ENCODE peak calls at places on chromosomes 1 and 21, in five cellular contexts. V, A, X, G and O are unnamed samples.

GRCh38 chr1:54400321-54400720 is 5.9 kb downstream of the SSBP3 start:
- DNase-seq in V (no peak), A (no peak), X (no peak), G (no peak), O (no peak)

GRCh38 chr1:16720403-16721223 is 19.7 kb upstream of the RNU1-4 start:
- DNase-seq in V (peak; percentile 6), A (no peak), X (peak; percentile 19), G (peak; percentile 47), O (no peak)

GRCh38 chr1:200041337-200042118 is 14.0 kb downstream of the NR5A2 start:
- DNase-seq in V (no peak), A (no peak), X (peak; percentile 48), G (no peak), O (no peak)

GRCh38 chr1:218642033-218642954 is 297.2 kb downstream of the TGFB2 start:
- DNase-seq in V (no peak), A (peak; percentile 61), X (no peak), G (no peak), O (no peak)

GRCh38 chr1:156126043-156126700 is 11.7 kb downstream of the LMNA start:
- DNase-seq in V (peak; percentile 82), A (peak; percentile 96), X (peak; percentile 73), G (peak; percentile 70), O (no peak)

GRCh38 chr1:148161252-148161901 is 9.3 kb upstream of the NBPF11 start:
- DNase-seq in V (no peak), A (no peak), X (no peak), G (peak; percentile 70), O (no peak)

GRCh38 chr1:171486048-171486519 is 754 bp downstream of the PRRC2C start:
- DNase-seq in V (peak; percentile 47), A (peak; percentile 81), X (no peak), G (no peak), O (peak; percentile 43)

GRCh38 chr21:22890656-22891055 is 1892.4 kb downstream of the NCAM2 start:
- DNase-seq in V (no peak), A (no peak), X (no peak), G (no peak), O (no peak)

GRCh38 chr1:178057863-178058576 is 35.9 kb upstream of the RASAL2 start:
- DNase-seq in V (no peak), A (peak; percentile 48), X (peak; percentile 37), G (no peak), O (no peak)

GRCh38 chr1:70205437-70206118 is at the start of gene LRRC40:
- DNase-seq in V (peak; percentile 97), A (peak; percentile 94), X (peak; percentile 97), G (peak; percentile 98), O (peak; percentile 95)

GRCh38 chr21:32457360-32457840 is 44.9 kb downstream of the EVA1C start:
- DNase-seq in V (peak; percentile 82), A (peak; percentile 16), X (peak; percentile 77), G (peak; percentile 65), O (no peak)

GRCh38 chr1:224851850-224852261 is 77.6 kb upstream of the DNAH14 start:
- DNase-seq in V (no peak), A (no peak), X (peak; percentile 88), G (no peak), O (no peak)

GRCh38 chr1:196034080-196034706 is 574.0 kb downstream of the KCNT2 start:
- DNase-seq in V (no peak), A (no peak), X (no peak), G (no peak), O (no peak)

GRCh38 chr1:114564141-114564540 is 17.3 kb downstream of the BCAS2 start:
- DNase-seq in V (no peak), A (no peak), X (no peak), G (no peak), O (no peak)

GRCh38 chr1:22739648-22740385 is 29.2 kb downstream of the EPHB2 start:
- DNase-seq in V (peak; percentile 23), A (peak; percentile 94), X (no peak), G (no peak), O (no peak)

GRCh38 chr1:173175514-173176146 is 31.5 kb downstream of the TNFSF4 start:
- DNase-seq in V (no peak), A (peak; percentile 70), X (no peak), G (no peak), O (no peak)

GRCh38 chr1:55640708-55641473 is 425.7 kb upstream of the USP24 start:
- DNase-seq in V (peak; percentile 54), A (no peak), X (peak; percentile 43), G (no peak), O (peak; percentile 49)

GRCh38 chr1:41122851-41123518 is 101.5 kb upstream of the SLFNL1 start:
- DNase-seq in V (peak; percentile 33), A (peak; percentile 91), X (peak; percentile 61), G (no peak), O (peak; percentile 21)

GRCh38 chr1:228163776-228164534 is 1.6 kb upstream of the IBA57 start:
- DNase-seq in V (no peak), A (no peak), X (no peak), G (no peak), O (no peak)

GRCh38 chr1:228163004-228163753 is 2.4 kb upstream of the IBA57 start:
- DNase-seq in V (peak; percentile 51), A (no peak), X (peak; percentile 54), G (no peak), O (no peak)

GRCh38 chr1:228166170-228166936 is 749 bp downstream of the IBA57 start:
- DNase-seq in V (peak; percentile 79), A (peak; percentile 74), X (peak; percentile 63), G (peak; percentile 73), O (peak; percentile 69)

GRCh38 chr1:228164561-228165371 is 838 bp upstream of the IBA57 start:
- DNase-seq in V (no peak), A (no peak), X (no peak), G (no peak), O (no peak)

GRCh38 chr1:228165372-228166169 is at the start of gene IBA57:
- DNase-seq in V (peak; percentile 100), A (peak; percentile 99), X (peak; percentile 100), G (peak; percentile 99), O (peak; percentile 99)
- TF ChIP-seq POLR2A in V (peak; percentile 78), A (peak; percentile 92), X (peak; percentile 80), G (peak; percentile 98), O (peak; percentile 91)

DNA sequence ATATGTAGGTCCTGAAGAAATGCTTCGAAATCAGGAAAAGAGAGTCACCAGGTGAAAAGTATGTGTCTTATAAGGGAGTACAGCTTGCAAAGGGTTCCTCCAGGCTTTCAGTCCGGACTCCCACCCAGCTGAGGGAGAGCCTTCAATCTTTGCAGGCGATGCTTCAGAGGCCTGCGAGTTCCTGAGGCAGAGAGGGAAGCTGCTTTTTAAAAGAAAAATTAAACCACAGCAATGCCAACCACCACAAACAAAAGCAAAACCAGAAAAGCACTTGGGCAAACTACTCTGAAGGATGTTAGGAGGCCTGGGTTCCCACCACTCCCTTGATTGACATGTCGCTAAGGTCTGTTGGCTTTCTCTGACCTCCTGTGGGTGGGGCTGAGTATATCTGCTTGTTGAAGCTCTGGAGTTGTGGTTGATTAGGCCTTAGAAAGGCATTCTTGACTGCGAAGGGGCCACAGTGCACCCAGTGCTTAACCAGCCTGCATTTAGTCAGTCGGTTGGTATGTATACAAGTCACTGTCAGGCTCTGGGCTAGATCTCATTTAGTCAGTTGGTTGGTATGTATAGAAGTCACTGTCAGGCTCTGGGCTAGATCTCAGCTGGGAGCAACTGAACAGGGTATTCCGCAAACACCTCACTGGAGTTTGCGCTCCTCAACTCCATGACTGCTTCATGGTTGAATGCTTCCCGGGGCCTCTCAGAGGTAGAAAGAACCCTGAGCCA is 1.2 kb downstream of the NIPAL3 start:
- DNase-seq in V (peak; percentile 55), A (peak; percentile 100), X (no peak), G (no peak), O (no peak)
- TF ChIP-seq POLR2A in V (peak; percentile 9), A (peak; percentile 67), X (no peak), G (no peak), O (peak; percentile 4)

GRCh38 chr21:41008971-41009370 is 159.0 kb upstream of the BACE2 start:
- DNase-seq in V (no peak), A (no peak), X (no peak), G (no peak), O (no peak)
- TF ChIP-seq POLR2A in V (no peak), A (no peak), X (no peak), G (no peak), O (no peak)

GRCh38 chr1:185317886-185318310 is 855 bp upstream of the IVNS1ABP start:
- DNase-seq in V (peak; percentile 47), A (no peak), X (peak; percentile 50), G (peak; percentile 50), O (peak; percentile 9)

GRCh38 chr1:185316163-185317033 is 645 bp downstream of the IVNS1ABP start:
- DNase-seq in V (peak; percentile 95), A (peak; percentile 88), X (peak; percentile 93), G (peak; percentile 98), O (peak; percentile 94)

GRCh38 chr1:185318431-185319151 is 1.5 kb upstream of the IVNS1ABP start:
- DNase-seq in V (no peak), A (no peak), X (no peak), G (no peak), O (no peak)

GRCh38 chr1:185315364-185316108 is 1.5 kb downstream of the IVNS1ABP start:
- DNase-seq in V (peak; percentile 33), A (no peak), X (peak; percentile 74), G (peak; percentile 83), O (no peak)

DNA sequence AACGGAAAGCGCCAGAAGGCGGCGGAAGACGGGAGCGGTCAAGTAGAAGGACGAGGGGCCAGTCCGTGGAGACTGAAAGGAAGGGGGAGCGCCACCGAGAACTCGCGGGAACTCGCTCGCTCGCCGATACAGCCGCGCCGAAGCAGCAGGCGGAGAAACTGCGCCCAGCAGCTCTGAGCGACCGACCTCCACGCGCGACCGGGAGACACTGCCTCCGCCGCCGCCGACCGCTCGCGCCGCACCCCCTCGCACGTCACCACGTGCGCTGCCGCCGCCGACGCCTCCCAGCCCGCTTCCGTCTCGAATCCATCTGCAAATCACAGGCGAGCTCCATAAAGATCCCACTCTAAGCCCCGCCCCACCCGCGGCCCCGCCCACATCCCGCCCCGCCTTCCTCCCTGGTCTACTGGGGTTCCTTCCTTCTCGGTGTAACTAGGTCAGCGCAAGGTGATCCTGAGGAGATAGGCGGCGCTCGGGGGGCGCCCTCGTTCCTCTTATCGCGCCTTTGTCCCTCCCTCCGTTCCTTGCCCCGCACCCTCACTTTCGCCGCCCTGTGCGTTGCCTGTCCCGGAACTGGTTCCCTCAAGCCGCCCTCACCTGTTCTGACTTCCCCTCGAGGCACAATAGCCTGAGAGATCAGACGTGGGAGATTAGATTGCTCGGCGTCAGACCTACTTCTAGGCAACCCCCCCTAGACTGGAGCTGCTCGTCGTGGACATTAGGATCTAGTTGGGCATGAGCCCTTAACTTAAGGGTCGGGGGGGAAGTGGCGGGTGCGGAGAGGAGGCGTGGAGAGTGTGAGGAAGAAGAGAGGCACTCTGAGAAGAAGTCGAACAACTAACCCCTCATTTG is at the start of gene IVNS1ABP:
- DNase-seq in V (peak; percentile 96), A (peak; percentile 87), X (peak; percentile 94), G (peak; percentile 97), O (peak; percentile 95)
- TF ChIP-seq POLR2A in V (peak; percentile 99), A (peak; percentile 95), X (peak; percentile 99), G (peak; percentile 98), O (peak; percentile 99)

DNA sequence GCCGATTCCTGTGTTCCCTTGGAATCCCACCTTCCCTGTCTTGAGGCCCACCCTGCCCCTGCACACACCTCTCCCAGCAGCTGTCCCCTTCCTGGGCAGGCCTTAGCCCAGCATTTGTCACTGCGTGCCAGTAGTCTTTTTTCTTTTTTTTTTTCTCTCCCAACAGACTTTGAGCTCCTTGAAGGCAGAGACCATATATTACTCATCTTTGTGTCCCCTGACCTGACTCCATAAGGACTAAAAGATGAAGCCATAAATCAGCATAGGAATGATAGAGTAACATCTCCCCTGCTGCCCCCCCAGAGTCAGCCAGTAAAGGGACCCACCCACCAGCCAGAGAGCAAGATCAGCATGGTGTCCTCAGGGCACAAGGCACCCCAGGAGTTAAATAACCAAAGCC is 27.4 kb downstream of the PIGM start:
- DNase-seq in V (no peak), A (no peak), X (no peak), G (no peak), O (no peak)
- TF ChIP-seq POLR2A in V (no peak), A (no peak), X (no peak), G (no peak), O (no peak)